ENCODE peak calls at places on chromosomes 1 and 21, in five cellular contexts. R is heart left ventricle; Z is SJSA1; T is CD4-positive, alpha-beta memory T cell; C is BE2C. F is an unnamed sample.

GRCh38 chr1:73065585-73065984 is 783.2 kb upstream of the NEGR1 start:
- DNase-seq in R (no peak), C (peak), T (no peak), Z (no peak), F (no peak)

GRCh38 chr1:1597275-1597930 is 2.5 kb downstream of the FNDC10 start:
- DNase-seq in T (no peak), Z (no peak), R (peak), C (peak), F (no peak)

GRCh38 chr1:212816567-212817278 is 25.0 kb downstream of the TATDN3 start:
- DNase-seq in C (no peak), Z (no peak), R (no peak), T (no peak), F (no peak)

GRCh38 chr1:45009956-45010854 is 919 bp downstream of the HECTD3 start:
- DNase-seq in Z (no peak), T (peak), C (no peak), R (no peak), F (no peak)

GRCh38 chr1:98286656-98287055 is 365.8 kb upstream of the DPYD start:
- DNase-seq in C (no peak), R (no peak), T (no peak), Z (no peak), F (no peak)

GRCh38 chr1:231639819-231640218 is 13.2 kb downstream of the DISC1 start:
- DNase-seq in C (no peak), R (no peak), T (no peak), Z (no peak), F (no peak)

GRCh38 chr1:204357551-204357950 is 2.2 kb downstream of the PLEKHA6 start:
- DNase-seq in R (peak), T (no peak), Z (no peak), C (peak), F (no peak)

GRCh38 chr1:3611170-3612019 is at the start of gene MEGF6:
- DNase-seq in R (peak), T (peak), C (peak), Z (no peak), F (peak)

GRCh38 chr1:70156529-70157120 is 48.8 kb downstream of the LRRC40 start:
- DNase-seq in Z (no peak), C (no peak), R (no peak), T (no peak), F (no peak)

GRCh38 chr21:45112371-45112770 is 38.0 kb downstream of the ADARB1 start:
- DNase-seq in T (no peak), R (no peak), Z (no peak), C (no peak), F (no peak)

GRCh38 chr1:230355594-230355993 is 70.5 kb downstream of the PGBD5 start:
- DNase-seq in R (no peak), T (no peak), Z (no peak), C (no peak), F (no peak)

GRCh38 chr1:36511804-36512798 is 29.4 kb upstream of the CSF3R start:
- DNase-seq in Z (no peak), T (no peak), C (no peak), R (no peak), F (no peak)

GRCh38 chr1:203992440-203992839 is 80.5 kb upstream of the SOX13 start:
- DNase-seq in R (no peak), C (no peak), Z (no peak), T (no peak), F (no peak)

GRCh38 chr1:33152685-33153432 is 29.0 kb downstream of the TRIM62 start:
- DNase-seq in C (peak), T (no peak), R (peak), Z (no peak), F (no peak)

GRCh38 chr1:171948491-171948890 is 107.2 kb downstream of the DNM3 start:
- DNase-seq in R (no peak), Z (no peak), C (no peak), T (no peak), F (no peak)

GRCh38 chr1:235557495-235557894 is 53.2 kb upstream of the B3GALNT2 start:
- DNase-seq in Z (no peak), C (peak), T (no peak), R (no peak), F (no peak)

GRCh38 chr1:94787676-94788075 is 32.5 kb upstream of the SLC44A3 start:
- DNase-seq in T (no peak), C (no peak), Z (no peak), R (no peak), F (no peak)

GRCh38 chr1:167629681-167630567 is at the start of gene RCSD1:
- DNase-seq in Z (no peak), C (no peak), T (peak), R (peak), F (no peak)

GRCh38 chr1:1300352-1300739 is 7.4 kb downstream of the ACAP3 start:
- DNase-seq in Z (no peak), T (no peak), C (no peak), R (no peak), F (no peak)

GRCh38 chr1:21344098-21344749 is 54.0 kb upstream of the ECE1 start:
- DNase-seq in T (no peak), C (no peak), Z (no peak), R (no peak), F (no peak)

GRCh38 chr1:21541835-21542234 is 32.6 kb downstream of the ALPL start:
- DNase-seq in R (peak), C (no peak), Z (peak), T (no peak), F (no peak)

GRCh38 chr1:159177273-159177907 is 6.0 kb downstream of the CADM3 start:
- DNase-seq in Z (no peak), C (no peak), R (no peak), T (peak), F (peak)

GRCh38 chr1:184387871-184388670 is 1.2 kb downstream of the C1orf21 start:
- DNase-seq in R (peak), Z (peak), C (peak), T (no peak), F (no peak)

GRCh38 chr1:34668063-34668462 is 86.8 kb upstream of the GJB5 start:
- DNase-seq in R (no peak), C (no peak), T (no peak), Z (no peak), F (no peak)

GRCh38 chr1:234584926-234585325 is 25.1 kb downstream of the IRF2BP2 start:
- DNase-seq in R (peak), C (peak), Z (peak), T (no peak), F (no peak)

GRCh38 chr1:169515641-169516040 is 29.9 kb upstream of the SLC19A2 start:
- DNase-seq in C (no peak), T (no peak), R (no peak), Z (no peak), F (no peak)

GRCh38 chr1:70411360-70411844 is 334 bp downstream of the CTH start:
- DNase-seq in Z (no peak), R (no peak), C (no peak), T (no peak), F (no peak)

GRCh38 chr1:51792864-51793263 is 85.7 kb downstream of the NRDC start:
- DNase-seq in C (no peak), R (no peak), T (no peak), Z (no peak), F (no peak)

GRCh38 chr21:30426732-30427131 is 1.0 kb upstream of the KRTAP13-3 start:
- DNase-seq in T (no peak), R (no peak), C (no peak), Z (no peak), F (no peak)

GRCh38 chr1:53294557-53294956 is 33.3 kb downstream of the LRP8 start:
- DNase-seq in R (no peak), Z (no peak), C (no peak), T (peak), F (no peak)

DNA sequence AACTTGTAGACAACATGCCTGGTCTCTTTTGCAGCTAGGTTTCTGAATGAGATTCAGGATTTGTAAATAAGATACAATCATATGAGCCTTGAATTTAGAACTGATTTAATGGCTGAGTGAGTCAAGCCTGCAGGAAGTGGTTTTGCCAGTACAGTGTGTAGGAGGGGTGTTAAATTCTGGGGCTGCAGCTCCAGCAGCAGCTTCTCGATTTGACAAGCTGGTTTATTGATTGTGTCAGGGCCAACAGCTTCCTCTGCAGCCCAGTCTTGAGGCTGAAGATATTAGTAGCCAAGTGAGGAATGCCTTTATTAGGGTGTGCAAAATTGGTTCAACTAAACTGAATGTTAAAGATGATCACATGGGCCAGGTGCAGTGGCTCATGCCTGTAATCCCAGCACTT is 11.5 kb upstream of the PLA2G5 start:
- DNase-seq in C (no peak), R (peak), Z (no peak), T (peak), F (no peak)
- H3K4me3 ChIP-seq in C (no peak), R (no peak), Z (no peak), T (no peak), F (no peak)

DNA sequence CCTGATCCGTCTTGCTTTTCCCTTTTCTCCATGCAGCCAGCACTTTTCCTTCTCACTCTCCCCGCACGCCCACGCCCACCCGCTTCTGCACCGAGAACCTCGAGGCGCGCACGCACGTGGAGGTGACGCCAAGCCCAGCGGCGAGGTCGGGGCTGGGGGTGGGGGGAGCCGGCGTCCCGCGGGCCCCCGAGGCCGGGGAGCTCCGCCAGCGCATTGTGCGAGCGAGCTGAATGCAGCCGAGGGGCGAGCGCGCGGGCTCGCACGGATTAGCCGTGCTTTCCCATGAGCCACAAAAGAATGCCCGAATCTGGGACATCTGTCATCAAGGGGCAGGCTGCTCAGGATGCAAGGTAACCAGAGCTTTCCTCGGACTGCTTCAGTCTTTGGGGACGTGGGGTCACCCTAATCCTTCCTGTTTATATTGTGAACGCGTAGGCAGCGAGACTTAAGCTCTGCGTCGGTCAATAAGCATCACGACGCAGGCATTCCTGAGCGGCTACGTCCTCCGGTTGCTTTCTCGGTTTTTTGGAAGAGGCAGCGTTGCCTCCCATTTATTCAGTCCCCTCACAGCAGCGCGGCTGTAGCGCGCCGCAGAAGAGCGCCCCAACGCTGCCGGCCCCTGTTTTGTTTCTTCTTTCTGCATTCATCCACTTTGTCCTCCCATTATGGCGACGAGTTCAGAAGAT is 67.3 kb upstream of the AKT3 start:
- DNase-seq in T (peak), R (peak), Z (peak), C (peak), F (no peak)
- H3K4me3 ChIP-seq in T (peak), R (peak), Z (peak), C (peak), F (no peak)

GRCh38 chr1:18948913-18949688 is 7.4 kb downstream of the IFFO2 start:
- DNase-seq in Z (no peak), T (no peak), R (peak), C (no peak), F (no peak)
- H3K4me3 ChIP-seq in Z (peak), T (peak), R (no peak), C (no peak), F (no peak)

GRCh38 chr1:26169201-26169600 is 438 bp upstream of the C1orf232 start:
- DNase-seq in R (no peak), T (no peak), C (no peak), Z (no peak), F (no peak)
- H3K4me3 ChIP-seq in R (no peak), T (peak), C (no peak), Z (peak), F (peak)